ENCODE peak calls at places on chromosomes 2 and 18, in seven cellular contexts. Q is NT2/D1; N is NCI-H345; U is foreskin melanocyte; D is activated CD4-positive, alpha-beta T cell treated with anti-CD3 and anti-CD28 coated beads, Interleukin-2, amount 50 U/mL, for 24 hours; F is Daoy; A is naive thymus-derived CD8-positive, alpha-beta T cell. P is an unnamed sample.

GRCh38 chr2:7191927-7192326 is 274.7 kb downstream of the RNF144A start:
- DNase-seq in D (no peak), U (peak), A (no peak), Q (peak), F (peak), N (no peak), P (peak)

GRCh38 chr2:240622631-240623235 is 2.5 kb upstream of the GPR35 start:
- DNase-seq in A (peak), F (no peak), N (peak), D (no peak), U (no peak), Q (no peak), P (peak)

GRCh38 chr2:100274566-100275199 is 47.6 kb downstream of the LONRF2 start:
- DNase-seq in A (no peak), N (no peak), D (no peak), U (no peak), F (no peak), Q (no peak), P (no peak)

GRCh38 chr18:37476182-37476581 is 89.4 kb downstream of the CELF4 start:
- DNase-seq in A (no peak), U (peak), F (peak), D (no peak), N (peak), Q (peak), P (peak)

GRCh38 chr2:767440-767839 is 90.2 kb upstream of the TMEM18 start:
- DNase-seq in Q (no peak), F (no peak), U (no peak), D (no peak), A (peak), N (no peak), P (peak)

GRCh38 chr2:100976634-100977391 is 25.3 kb upstream of the RPL31 start:
- DNase-seq in N (no peak), D (no peak), F (peak), Q (no peak), A (no peak), U (no peak), P (no peak)

GRCh38 chr18:56083889-56084288 is 495.9 kb upstream of the TCF4 start:
- DNase-seq in U (no peak), F (no peak), Q (no peak), N (no peak), A (no peak), D (no peak), P (peak)

GRCh38 chr2:75241696-75242095 is 42.4 kb upstream of the TACR1 start:
- DNase-seq in D (no peak), F (peak), Q (no peak), N (no peak), U (no peak), A (no peak), P (peak)

GRCh38 chr2:136024616-136025015 is 39.2 kb upstream of the DARS1 start:
- DNase-seq in A (no peak), N (no peak), Q (no peak), F (no peak), U (no peak), D (no peak), P (no peak)

GRCh38 chr2:224311226-224311625 is 90.7 kb downstream of the FAM124B start:
- DNase-seq in U (no peak), Q (no peak), N (no peak), A (no peak), D (no peak), F (peak), P (no peak)

GRCh38 chr2:8609357-8609804 is 72.5 kb upstream of the ID2 start:
- DNase-seq in Q (peak), F (no peak), U (no peak), D (no peak), N (no peak), A (no peak), P (no peak)

GRCh38 chr2:165401285-165401852 is 68.1 kb upstream of the CSRNP3 start:
- DNase-seq in A (peak), N (peak), U (peak), D (peak), F (peak), Q (peak), P (no peak)

GRCh38 chr18:76578571-76579300 is 83.7 kb upstream of the ZNF516 start:
- DNase-seq in N (no peak), A (no peak), F (no peak), D (no peak), U (no peak), Q (no peak), P (peak)

GRCh38 chr2:163808406-163808805 is 72.6 kb upstream of the FIGN start:
- DNase-seq in F (no peak), U (no peak), D (no peak), Q (no peak), N (no peak), A (no peak), P (peak)

GRCh38 chr2:9941196-9941995 is 10.1 kb upstream of the GRHL1 start:
- DNase-seq in Q (no peak), U (peak), D (no peak), N (no peak), A (no peak), F (peak), P (peak)

GRCh38 chr18:75489493-75490190 is 62.1 kb upstream of the SMIM21 start:
- DNase-seq in U (peak), D (no peak), A (no peak), Q (no peak), F (peak), N (no peak), P (peak)

GRCh38 chr2:10552220-10552870 is 104.2 kb upstream of the ODC1 start:
- DNase-seq in N (no peak), Q (no peak), D (no peak), F (peak), U (no peak), A (no peak), P (no peak)

GRCh38 chr2:145374165-145374564 is 854.2 kb upstream of the ZEB2 start:
- DNase-seq in N (no peak), F (no peak), A (no peak), D (no peak), Q (no peak), U (no peak), P (no peak)

GRCh38 chr18:40055262-40055661 is 1899.8 kb upstream of the PIK3C3 start:
- DNase-seq in D (no peak), F (no peak), Q (no peak), A (no peak), U (no peak), N (no peak), P (no peak)

GRCh38 chr2:94872088-94872618 is 923 bp downstream of the TEKT4 start:
- DNase-seq in N (no peak), D (no peak), Q (no peak), A (no peak), U (no peak), F (no peak), P (no peak)

GRCh38 chr2:204625135-204625534 is 79.9 kb downstream of the PARD3B start:
- DNase-seq in D (no peak), Q (no peak), A (no peak), U (peak), F (peak), N (peak), P (peak)

GRCh38 chr2:32355976-32356734 is 668 bp upstream of the BIRC6 start:
- DNase-seq in Q (no peak), N (peak), A (peak), F (no peak), U (no peak), D (no peak), P (no peak)

GRCh38 chr2:167509585-167509984 is 621.3 kb downstream of the XIRP2 start:
- DNase-seq in Q (peak), D (no peak), F (peak), N (peak), A (no peak), U (no peak), P (peak)

GRCh38 chr2:55482186-55482945 is 37.2 kb upstream of the CFAP36 start:
- DNase-seq in N (peak), F (peak), D (no peak), Q (no peak), A (no peak), U (no peak), P (peak)

GRCh38 chr2:23541453-23542334 is 156.7 kb downstream of the KLHL29 start:
- DNase-seq in N (peak), U (no peak), Q (no peak), F (peak), D (no peak), A (no peak), P (peak)

GRCh38 chr18:45687617-45688016 is 36.4 kb upstream of the SLC14A1 start:
- DNase-seq in A (no peak), U (no peak), F (no peak), D (no peak), N (peak), Q (no peak), P (peak)

GRCh38 chr2:25078171-25079049 is 36.5 kb downstream of the EFR3B start:
- DNase-seq in A (no peak), U (no peak), D (no peak), N (peak), Q (no peak), F (peak), P (peak)

GRCh38 chr18:38539871-38540270 is 974.3 kb upstream of the CELF4 start:
- DNase-seq in A (no peak), Q (no peak), D (no peak), N (no peak), F (no peak), U (no peak), P (peak)

GRCh38 chr2:29223851-29224692 is 108.9 kb downstream of the CLIP4 start:
- DNase-seq in U (peak), A (no peak), N (peak), D (no peak), Q (no peak), F (peak), P (peak)

GRCh38 chr2:130183500-130184373 is 1.7 kb downstream of the MZT2B start:
- DNase-seq in A (no peak), U (no peak), F (no peak), D (no peak), N (no peak), Q (no peak), P (no peak)

GRCh38 chr2:70089946-70090523 is 2.8 kb downstream of the PCBP1 start:
- DNase-seq in F (no peak), A (no peak), Q (no peak), U (no peak), N (no peak), D (no peak), P (peak)

GRCh38 chr2:33274524-33274923 is 201.9 kb upstream of the RASGRP3 start:
- DNase-seq in D (no peak), N (no peak), U (no peak), A (no peak), Q (no peak), F (no peak), P (no peak)

GRCh38 chr2:237932731-237933131 is 34.1 kb upstream of the UBE2F start:
- DNase-seq in Q (no peak), U (no peak), F (no peak), D (no peak), A (no peak), N (no peak), P (no peak)

GRCh38 chr18:35378206-35378795 is 1.2 kb upstream of the ZNF396 start:
- DNase-seq in N (no peak), Q (no peak), F (peak), D (no peak), A (no peak), U (no peak), P (peak)

GRCh38 chr2:33167655-33168245 is 221.0 kb downstream of the LTBP1 start:
- DNase-seq in F (no peak), U (no peak), A (no peak), N (no peak), D (no peak), Q (no peak), P (no peak)